ENCODE peak calls at places on chromosomes 1 and 21, in four cellular contexts. One of them, this sample, is unnamed.
A peak's percentile ranks its signal among the peaks of the same experiment; 100 is the strongest.

GRCh38 chr1:224768971-224769370 is 152.9 kb downstream of the CNIH3 start:
- DNase-seq in AG09309: no peak
- DNase-seq in CD8-positive, alpha-beta memory T cell: no peak
- DNase-seq in GM23248: no peak
- DNase-seq in this sample: no peak

GRCh38 chr1:228666686-228667085 is 68.6 kb upstream of the RHOU start:
- DNase-seq in AG09309: no peak
- DNase-seq in CD8-positive, alpha-beta memory T cell: no peak
- DNase-seq in GM23248: no peak
- DNase-seq in this sample: no peak

GRCh38 chr1:6724517-6725141 is 23.0 kb upstream of the DNAJC11 start:
- DNase-seq in AG09309: no peak
- DNase-seq in CD8-positive, alpha-beta memory T cell: no peak
- DNase-seq in GM23248: peak; percentile 75
- DNase-seq in this sample: no peak

GRCh38 chr1:198042168-198042567 is 114.6 kb upstream of the NEK7 start:
- DNase-seq in AG09309: no peak
- DNase-seq in CD8-positive, alpha-beta memory T cell: no peak
- DNase-seq in GM23248: no peak
- DNase-seq in this sample: no peak

GRCh38 chr1:117112063-117112462 is 9.5 kb downstream of the TRIM45 start:
- DNase-seq in AG09309: no peak
- DNase-seq in CD8-positive, alpha-beta memory T cell: no peak
- DNase-seq in GM23248: no peak
- DNase-seq in this sample: no peak

GRCh38 chr1:30314591-30314990 is 408.8 kb downstream of the MATN1 start:
- DNase-seq in AG09309: no peak
- DNase-seq in CD8-positive, alpha-beta memory T cell: no peak
- DNase-seq in GM23248: no peak
- DNase-seq in this sample: no peak

GRCh38 chr1:61162513-61163274 is 80.3 kb downstream of the NFIA start:
- DNase-seq in AG09309: no peak
- DNase-seq in CD8-positive, alpha-beta memory T cell: no peak
- DNase-seq in GM23248: peak; percentile 41
- DNase-seq in this sample: no peak

GRCh38 chr1:162389021-162389818 is 7.7 kb downstream of the C1orf226 start:
- DNase-seq in AG09309: peak; percentile 18
- DNase-seq in CD8-positive, alpha-beta memory T cell: no peak
- DNase-seq in GM23248: peak; percentile 48
- DNase-seq in this sample: peak; percentile 60

GRCh38 chr1:56814205-56814604 is 5.0 kb downstream of the FYB2 start:
- DNase-seq in AG09309: no peak
- DNase-seq in CD8-positive, alpha-beta memory T cell: no peak
- DNase-seq in GM23248: no peak
- DNase-seq in this sample: no peak

GRCh38 chr1:17569200-17570139 is 30.0 kb downstream of the ARHGEF10L start:
- DNase-seq in AG09309: peak; percentile 66
- DNase-seq in CD8-positive, alpha-beta memory T cell: no peak
- DNase-seq in GM23248: peak; percentile 91
- DNase-seq in this sample: peak; percentile 47

GRCh38 chr1:234676103-234676594 is 66.2 kb upstream of the IRF2BP2 start:
- DNase-seq in AG09309: no peak
- DNase-seq in CD8-positive, alpha-beta memory T cell: peak; percentile 32
- DNase-seq in GM23248: peak; percentile 84
- DNase-seq in this sample: peak; percentile 35

GRCh38 chr1:31814631-31815306 is 1.1 kb downstream of the SPOCD1 start:
- DNase-seq in AG09309: no peak
- DNase-seq in CD8-positive, alpha-beta memory T cell: no peak
- DNase-seq in GM23248: no peak
- DNase-seq in this sample: no peak

GRCh38 chr1:86922445-86922844 is 8.0 kb downstream of the HS2ST1 start:
- DNase-seq in AG09309: no peak
- DNase-seq in CD8-positive, alpha-beta memory T cell: no peak
- DNase-seq in GM23248: no peak
- DNase-seq in this sample: no peak

GRCh38 chr1:224492632-224493031 is 58.0 kb upstream of the WDR26 start:
- DNase-seq in AG09309: no peak
- DNase-seq in CD8-positive, alpha-beta memory T cell: no peak
- DNase-seq in GM23248: no peak
- DNase-seq in this sample: no peak

GRCh38 chr1:100612540-100612939 is 74.6 kb downstream of the GPR88 start:
- DNase-seq in AG09309: no peak
- DNase-seq in CD8-positive, alpha-beta memory T cell: no peak
- DNase-seq in GM23248: no peak
- DNase-seq in this sample: no peak

GRCh38 chr1:54611621-54612020 is 11.7 kb downstream of the FAM151A start:
- DNase-seq in AG09309: no peak
- DNase-seq in CD8-positive, alpha-beta memory T cell: no peak
- DNase-seq in GM23248: no peak
- DNase-seq in this sample: no peak

GRCh38 chr1:108742268-108742667 is 4.2 kb upstream of the STXBP3 start:
- DNase-seq in AG09309: no peak
- DNase-seq in CD8-positive, alpha-beta memory T cell: no peak
- DNase-seq in GM23248: no peak
- DNase-seq in this sample: no peak

GRCh38 chr1:243980471-243980870 is 70.6 kb upstream of the ZBTB18 start:
- DNase-seq in AG09309: no peak
- DNase-seq in CD8-positive, alpha-beta memory T cell: no peak
- DNase-seq in GM23248: no peak
- DNase-seq in this sample: no peak

GRCh38 chr21:31993826-31994791 is 121.3 kb downstream of the HUNK start:
- DNase-seq in AG09309: no peak
- DNase-seq in CD8-positive, alpha-beta memory T cell: no peak
- DNase-seq in GM23248: peak; percentile 25
- DNase-seq in this sample: no peak

GRCh38 chr1:212721388-212722247 is 22.0 kb upstream of the BATF3 start:
- DNase-seq in AG09309: peak; percentile 64
- DNase-seq in CD8-positive, alpha-beta memory T cell: no peak
- DNase-seq in GM23248: peak; percentile 92
- DNase-seq in this sample: peak; percentile 36

GRCh38 chr1:243411472-243411871 is 155.6 kb downstream of the SDCCAG8 start:
- DNase-seq in AG09309: no peak
- DNase-seq in CD8-positive, alpha-beta memory T cell: no peak
- DNase-seq in GM23248: no peak
- DNase-seq in this sample: no peak

GRCh38 chr1:206445861-206446495 is 24.3 kb upstream of the IKBKE start:
- DNase-seq in AG09309: no peak
- DNase-seq in CD8-positive, alpha-beta memory T cell: no peak
- DNase-seq in GM23248: no peak
- DNase-seq in this sample: no peak

GRCh38 chr1:46467183-46467504 is 22.5 kb upstream of the DMBX1 start:
- DNase-seq in AG09309: no peak
- DNase-seq in CD8-positive, alpha-beta memory T cell: no peak
- DNase-seq in GM23248: no peak
- DNase-seq in this sample: no peak
- H3K4me3 ChIP-seq in AG09309: peak overlapping the region; percentile 32
- H3K4me3 ChIP-seq in CD8-positive, alpha-beta memory T cell: no peak overlapping the region
- H3K4me3 ChIP-seq in GM23248: peak overlapping the region; percentile 80
- H3K4me3 ChIP-seq in this sample: peak overlapping the region; percentile 57

GRCh38 chr1:240465531-240465940 is 146.4 kb downstream of the GREM2 start:
- DNase-seq in AG09309: no peak
- DNase-seq in CD8-positive, alpha-beta memory T cell: no peak
- DNase-seq in GM23248: no peak
- DNase-seq in this sample: no peak
- H3K4me3 ChIP-seq in AG09309: no peak overlapping the region
- H3K4me3 ChIP-seq in CD8-positive, alpha-beta memory T cell: no peak overlapping the region
- H3K4me3 ChIP-seq in GM23248: no peak overlapping the region
- H3K4me3 ChIP-seq in this sample: peak overlapping the region; percentile 6

DNA sequence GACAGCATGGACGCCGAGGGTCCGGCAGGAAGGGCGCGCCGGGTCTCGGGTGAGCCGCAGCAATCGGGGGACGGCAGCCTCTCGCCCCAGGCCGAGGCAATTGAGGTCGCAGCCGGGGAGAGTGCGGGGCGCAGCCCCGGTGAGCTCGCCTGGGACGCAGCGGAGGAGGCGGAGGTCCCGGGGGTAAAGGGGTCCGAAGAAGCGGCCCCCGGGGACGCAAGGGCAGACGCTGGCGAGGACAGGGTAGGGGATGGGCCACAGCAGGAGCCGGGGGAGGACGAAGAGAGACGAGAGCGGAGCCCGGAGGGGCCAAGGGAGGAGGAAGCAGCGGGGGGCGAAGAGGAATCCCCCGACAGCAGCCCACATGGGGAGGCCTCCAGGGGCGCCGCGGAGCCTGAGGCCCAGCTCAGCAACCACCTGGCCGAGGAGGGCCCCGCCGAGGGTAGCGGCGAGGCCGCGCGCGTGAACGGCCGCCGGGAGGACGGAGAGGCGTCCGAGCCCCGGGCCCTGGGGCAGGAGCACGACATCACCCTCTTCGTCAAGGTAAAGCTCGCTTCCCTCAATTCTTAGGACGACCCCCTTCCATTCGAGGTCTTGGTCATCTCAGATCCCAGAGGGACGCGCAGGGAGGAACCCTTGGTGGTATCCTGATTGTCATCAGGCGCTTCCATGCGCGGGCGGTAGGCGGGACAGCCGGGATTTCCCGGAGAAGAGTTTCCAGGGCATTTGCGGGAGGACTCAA is 1.6 kb downstream of the CLIC6 start:
- DNase-seq in AG09309: no peak
- DNase-seq in CD8-positive, alpha-beta memory T cell: no peak
- DNase-seq in GM23248: peak; percentile 49
- DNase-seq in this sample: no peak
- H3K4me3 ChIP-seq in AG09309: peak overlapping the region; percentile 0
- H3K4me3 ChIP-seq in CD8-positive, alpha-beta memory T cell: no peak overlapping the region
- H3K4me3 ChIP-seq in GM23248: peak overlapping the region; percentile 50
- H3K4me3 ChIP-seq in this sample: peak overlapping the region; percentile 27

DNA sequence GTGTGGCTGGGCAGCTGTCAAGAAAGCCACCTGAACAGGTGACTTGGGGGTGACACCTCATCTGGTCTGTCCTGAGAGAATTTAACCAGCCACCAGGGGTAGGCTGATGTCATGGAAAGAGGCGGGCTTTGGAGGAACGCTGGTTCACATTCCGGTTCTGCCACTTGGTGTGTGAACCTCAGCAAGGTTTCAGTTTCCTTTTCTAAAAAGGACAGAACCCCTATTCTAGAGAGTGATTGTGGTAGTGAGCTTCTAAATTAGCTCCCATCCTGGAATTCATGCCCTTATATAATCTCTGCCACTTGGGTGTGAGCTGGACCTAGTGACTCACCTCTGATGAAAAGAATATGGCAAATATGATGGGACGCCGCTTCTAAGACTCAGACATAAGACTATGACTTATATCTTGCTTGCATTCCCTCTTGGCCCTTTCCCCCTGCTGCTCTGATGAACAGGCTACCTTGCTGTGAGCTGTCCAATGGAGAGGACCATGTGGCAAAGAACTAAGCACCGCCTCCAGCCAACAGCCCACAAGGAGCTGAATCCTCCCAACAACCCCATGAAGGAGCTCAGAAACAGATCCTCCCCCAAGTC is 332.1 kb downstream of the RRAGC start:
- DNase-seq in AG09309: no peak
- DNase-seq in CD8-positive, alpha-beta memory T cell: peak; percentile 8
- DNase-seq in GM23248: peak; percentile 3
- DNase-seq in this sample: no peak
- H3K4me3 ChIP-seq in AG09309: no peak overlapping the region
- H3K4me3 ChIP-seq in CD8-positive, alpha-beta memory T cell: peak overlapping the region; percentile 31
- H3K4me3 ChIP-seq in GM23248: no peak overlapping the region
- H3K4me3 ChIP-seq in this sample: no peak overlapping the region

GRCh38 chr21:38832664-38833063 is 26.9 kb downstream of the ETS2 start:
- DNase-seq in AG09309: no peak
- DNase-seq in CD8-positive, alpha-beta memory T cell: no peak
- DNase-seq in GM23248: no peak
- DNase-seq in this sample: no peak
- H3K4me3 ChIP-seq in AG09309: no peak overlapping the region
- H3K4me3 ChIP-seq in CD8-positive, alpha-beta memory T cell: no peak overlapping the region
- H3K4me3 ChIP-seq in GM23248: no peak overlapping the region
- H3K4me3 ChIP-seq in this sample: no peak overlapping the region

GRCh38 chr1:211698161-211699026 is 23.0 kb upstream of the NEK2 start:
- DNase-seq in AG09309: no peak
- DNase-seq in CD8-positive, alpha-beta memory T cell: peak; percentile 73
- DNase-seq in GM23248: peak; percentile 68
- DNase-seq in this sample: no peak
- H3K4me3 ChIP-seq in AG09309: no peak overlapping the region
- H3K4me3 ChIP-seq in CD8-positive, alpha-beta memory T cell: peak overlapping the region; percentile 51
- H3K4me3 ChIP-seq in GM23248: no peak overlapping the region
- H3K4me3 ChIP-seq in this sample: peak overlapping the region; percentile 18

GRCh38 chr1:155324041-155324716 is 3.5 kb downstream of the RUSC1 start:
- DNase-seq in AG09309: peak; percentile 83
- DNase-seq in CD8-positive, alpha-beta memory T cell: peak; percentile 90
- DNase-seq in GM23248: peak; percentile 98
- DNase-seq in this sample: peak; percentile 87

GRCh38 chr1:155324717-155325595 is 4.3 kb downstream of the RUSC1 start:
- DNase-seq in AG09309: no peak
- DNase-seq in CD8-positive, alpha-beta memory T cell: no peak
- DNase-seq in GM23248: peak; percentile 81
- DNase-seq in this sample: no peak

GRCh38 chr1:155326659-155327058 is 6.0 kb downstream of the RUSC1 start:
- DNase-seq in AG09309: no peak
- DNase-seq in CD8-positive, alpha-beta memory T cell: no peak
- DNase-seq in GM23248: no peak
- DNase-seq in this sample: no peak

GRCh38 chr1:155326020-155326526 is 5.4 kb downstream of the RUSC1 start:
- DNase-seq in AG09309: no peak
- DNase-seq in CD8-positive, alpha-beta memory T cell: no peak
- DNase-seq in GM23248: no peak
- DNase-seq in this sample: no peak

GRCh38 chr1:155325596-155325893 is 4.9 kb downstream of the RUSC1 start:
- DNase-seq in AG09309: no peak
- DNase-seq in CD8-positive, alpha-beta memory T cell: no peak
- DNase-seq in GM23248: no peak
- DNase-seq in this sample: no peak
- H3K4me3 ChIP-seq in AG09309: peak overlapping the region; percentile 98
- H3K4me3 ChIP-seq in CD8-positive, alpha-beta memory T cell: no peak overlapping the region
- H3K4me3 ChIP-seq in GM23248: peak overlapping the region; percentile 89
- H3K4me3 ChIP-seq in this sample: peak overlapping the region; percentile 93

DNA sequence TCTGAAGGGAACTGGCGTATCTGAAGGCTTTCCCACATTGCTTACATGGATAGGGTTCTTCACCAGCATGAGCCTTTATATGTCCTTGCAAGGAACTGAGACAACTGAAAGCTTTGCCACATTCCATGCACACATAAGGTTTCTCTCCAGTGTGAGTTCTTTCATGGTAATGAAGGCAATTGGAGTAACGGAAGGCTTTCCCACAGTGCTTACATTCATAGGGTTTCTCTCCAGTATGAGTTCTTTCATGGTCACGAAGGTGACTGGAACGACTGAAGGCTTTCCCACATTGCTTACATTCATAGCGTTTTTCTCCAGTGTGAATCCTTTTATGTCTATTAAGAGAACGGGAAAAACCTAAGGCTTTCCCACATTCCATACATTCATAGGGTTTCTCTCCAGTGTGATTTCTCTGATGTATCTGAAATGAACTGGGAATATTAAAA is 15.0 kb downstream of the ZNF124 start:
- DNase-seq in AG09309: no peak
- DNase-seq in CD8-positive, alpha-beta memory T cell: no peak
- DNase-seq in GM23248: peak; percentile 6
- DNase-seq in this sample: no peak
- H3K4me3 ChIP-seq in AG09309: no peak overlapping the region
- H3K4me3 ChIP-seq in CD8-positive, alpha-beta memory T cell: peak overlapping the region; percentile 3
- H3K4me3 ChIP-seq in GM23248: no peak overlapping the region
- H3K4me3 ChIP-seq in this sample: no peak overlapping the region

GRCh38 chr1:26318338-26319064 is 743 bp downstream of the CD52 start:
- DNase-seq in AG09309: no peak
- DNase-seq in CD8-positive, alpha-beta memory T cell: no peak
- DNase-seq in GM23248: peak; percentile 58
- DNase-seq in this sample: no peak
- H3K4me3 ChIP-seq in AG09309: no peak overlapping the region
- H3K4me3 ChIP-seq in CD8-positive, alpha-beta memory T cell: peak overlapping the region; percentile 93
- H3K4me3 ChIP-seq in GM23248: no peak overlapping the region
- H3K4me3 ChIP-seq in this sample: no peak overlapping the region

GRCh38 chr1:201169971-201170532 is 15.8 kb upstream of the TMEM9 start:
- DNase-seq in AG09309: no peak
- DNase-seq in CD8-positive, alpha-beta memory T cell: no peak
- DNase-seq in GM23248: no peak
- DNase-seq in this sample: no peak
- H3K4me3 ChIP-seq in AG09309: no peak overlapping the region
- H3K4me3 ChIP-seq in CD8-positive, alpha-beta memory T cell: no peak overlapping the region
- H3K4me3 ChIP-seq in GM23248: peak overlapping the region; percentile 87
- H3K4me3 ChIP-seq in this sample: peak overlapping the region; percentile 55

This sample was measured in skeletal muscle cell.